ENCODE peak calls at places on chromosomes 12 and 14, in seven cellular contexts. U, S, J, N, Z, C and P are unnamed samples.

GRCh38 chr12:46944104-46944503 is 118.3 kb upstream of the SLC38A4 start:
- DNase-seq in Z (peak), N (peak), S (no peak), J (no peak), U (peak), C (no peak), P (no peak)

GRCh38 chr12:128467882-128468281 is 200.9 kb downstream of the TMEM132C start:
- DNase-seq in U (no peak), Z (no peak), N (no peak), C (no peak), J (no peak), S (no peak), P (no peak)

GRCh38 chr14:71117839-71118743 is 210.8 kb downstream of the PCNX1 start:
- DNase-seq in C (no peak), U (no peak), N (peak), J (no peak), S (no peak), Z (peak), P (no peak)

GRCh38 chr12:6038160-6038559 is 86.3 kb downstream of the VWF start:
- DNase-seq in N (peak), C (no peak), J (peak), Z (peak), S (no peak), U (peak), P (no peak)

GRCh38 chr14:34035177-34035933 is 84.5 kb upstream of the EGLN3 start:
- DNase-seq in S (no peak), C (no peak), U (peak), J (no peak), Z (no peak), N (no peak), P (no peak)

GRCh38 chr14:79476133-79476532 is 735.2 kb downstream of the DIO2 start:
- DNase-seq in U (no peak), N (no peak), J (no peak), S (no peak), C (no peak), Z (no peak), P (no peak)

GRCh38 chr12:15823360-15824128 is 34.4 kb upstream of the EPS8 start:
- DNase-seq in C (no peak), S (no peak), U (no peak), Z (peak), J (no peak), N (no peak), P (no peak)

GRCh38 chr14:50675597-50675996 is 7.5 kb upstream of the SAV1 start:
- DNase-seq in Z (no peak), N (no peak), U (no peak), J (no peak), C (no peak), S (no peak), P (no peak)

GRCh38 chr14:80364274-80364673 is 153.0 kb upstream of the DIO2 start:
- DNase-seq in J (peak), S (no peak), U (no peak), Z (peak), N (no peak), C (no peak), P (no peak)

GRCh38 chr12:12721251-12721689 is 4.1 kb downstream of the CDKN1B start:
- DNase-seq in Z (peak), C (no peak), U (no peak), J (no peak), S (no peak), N (no peak), P (no peak)

GRCh38 chr12:11653215-11653753 is 3.8 kb downstream of the ETV6 start:
- DNase-seq in Z (peak), N (no peak), U (no peak), S (no peak), C (no peak), J (no peak), P (no peak)

GRCh38 chr12:124210991-124211577 is 83.8 kb upstream of the RFLNA start:
- DNase-seq in C (no peak), N (no peak), Z (no peak), J (no peak), S (no peak), U (no peak), P (no peak)

GRCh38 chr14:88961214-88961613 is 136.8 kb downstream of the TTC8 start:
- DNase-seq in S (peak), Z (no peak), U (no peak), N (no peak), C (no peak), J (no peak), P (no peak)

GRCh38 chr12:67419810-67420209 is 150.7 kb downstream of the CAND1 start:
- DNase-seq in Z (no peak), U (no peak), N (no peak), S (no peak), C (no peak), J (no peak), P (no peak)

GRCh38 chr12:94689646-94690036 is 39.3 kb upstream of the TMCC3 start:
- DNase-seq in Z (no peak), U (peak), N (no peak), J (no peak), S (no peak), C (no peak), P (no peak)

GRCh38 chr14:27015046-27015445 is 417.2 kb upstream of the NOVA1 start:
- DNase-seq in N (no peak), U (no peak), Z (no peak), S (no peak), C (no peak), J (no peak), P (no peak)

GRCh38 chr14:29236848-29237247 is 470.3 kb downstream of the FOXG1 start:
- DNase-seq in C (no peak), N (no peak), Z (peak), J (no peak), S (no peak), U (no peak), P (no peak)

GRCh38 chr14:50862171-50862570 is 9.7 kb upstream of the ABHD12B start:
- DNase-seq in J (no peak), S (no peak), N (no peak), U (no peak), C (no peak), Z (peak), P (no peak)

GRCh38 chr14:53536446-53536845 is 383.3 kb upstream of the DDHD1 start:
- DNase-seq in J (no peak), C (no peak), U (no peak), N (no peak), Z (no peak), S (no peak), P (no peak)

GRCh38 chr12:66359300-66359699 is 57.0 kb downstream of the HELB start:
- DNase-seq in J (no peak), Z (no peak), C (no peak), U (no peak), N (no peak), S (no peak), P (no peak)

GRCh38 chr12:124654666-124655316 is 87.4 kb upstream of the NCOR2 start:
- DNase-seq in S (peak), C (no peak), N (no peak), Z (no peak), J (no peak), U (peak), P (no peak)

GRCh38 chr12:94779520-94779919 is 129.2 kb upstream of the TMCC3 start:
- DNase-seq in Z (peak), N (peak), U (no peak), J (no peak), S (no peak), C (no peak), P (no peak)

GRCh38 chr14:72745546-72745945 is 148.4 kb downstream of the DPF3 start:
- DNase-seq in C (no peak), Z (peak), N (peak), U (no peak), S (no peak), J (peak), P (no peak)

GRCh38 chr14:99274346-99275221 is 2.6 kb upstream of the BCL11B start:
- DNase-seq in S (peak), C (peak), N (peak), U (peak), J (peak), Z (peak), P (no peak)

GRCh38 chr12:131911851-131912525 is 17.1 kb upstream of the PUS1 start:
- DNase-seq in N (no peak), S (no peak), U (no peak), C (no peak), Z (no peak), J (no peak), P (no peak)

DNA sequence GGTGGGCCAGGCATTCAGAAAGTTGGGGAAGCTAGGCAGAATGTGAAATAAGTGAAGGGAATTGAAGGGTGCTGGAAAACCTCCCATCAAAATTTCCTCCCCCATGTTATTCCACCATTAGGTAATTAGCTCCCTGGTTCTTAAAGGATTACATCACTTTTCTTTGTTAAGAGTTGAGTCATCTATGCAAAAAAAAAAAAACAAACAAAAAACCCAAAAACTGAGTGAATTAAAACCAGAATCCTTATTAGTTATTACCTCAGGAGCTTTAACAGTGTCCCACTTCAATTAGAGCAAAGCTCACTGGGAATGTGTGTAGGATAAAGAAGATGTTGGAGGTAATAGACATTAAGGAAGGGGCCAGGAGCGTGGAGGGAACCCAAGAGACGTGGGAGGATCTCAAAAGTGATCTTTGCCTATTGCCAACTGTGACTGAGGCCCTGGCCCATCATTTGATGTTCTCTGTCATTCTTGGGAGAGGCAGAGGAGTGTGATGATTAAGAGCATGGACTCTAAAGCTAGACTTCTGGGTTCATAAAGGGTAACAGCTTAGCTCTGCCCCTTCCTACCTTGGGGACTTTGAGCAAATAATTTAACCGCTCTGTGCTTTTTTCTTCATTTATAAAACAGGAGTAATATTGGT is 364.7 kb downstream of the APAF1 start:
- DNase-seq in J (no peak), U (no peak), Z (no peak), S (no peak), C (no peak), N (no peak), P (no peak)
- TF ChIP-seq CTCF in J (no peak), U (no peak), Z (no peak), S (no peak), C (no peak), N (no peak), P (no peak)

DNA sequence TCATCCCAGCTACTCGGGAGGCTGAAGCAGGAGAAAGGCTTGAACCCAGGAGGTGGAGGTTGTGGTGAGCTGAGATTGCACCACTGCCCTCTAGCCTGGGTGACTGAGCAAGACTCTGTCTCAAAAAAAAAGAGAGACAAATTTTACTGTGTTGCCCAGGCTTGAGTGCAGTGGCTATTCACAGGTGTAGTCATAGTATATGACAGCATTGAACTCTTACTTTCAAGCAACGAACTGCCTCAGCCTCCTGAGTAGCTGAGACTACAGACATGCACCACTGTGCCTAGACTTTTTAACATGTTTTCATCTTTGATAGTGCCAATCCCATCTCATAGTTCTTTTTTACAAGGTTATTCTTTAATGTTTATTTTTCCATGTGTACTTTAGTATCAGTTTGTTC is 13.7 kb downstream of the ARID2 start:
- DNase-seq in C (no peak), U (no peak), S (no peak), N (no peak), J (no peak), Z (no peak), P (no peak)
- TF ChIP-seq CTCF in C (no peak), U (no peak), S (no peak), N (no peak), J (no peak), Z (no peak), P (no peak)

GRCh38 chr14:56422703-56423213 is 156.8 kb upstream of the TMEM260 start:
- DNase-seq in N (peak), U (peak), Z (peak), S (peak), J (peak), C (no peak), P (no peak)
- TF ChIP-seq CTCF in N (peak), U (peak), Z (peak), S (peak), J (peak), C (peak), P (no peak)

DNA sequence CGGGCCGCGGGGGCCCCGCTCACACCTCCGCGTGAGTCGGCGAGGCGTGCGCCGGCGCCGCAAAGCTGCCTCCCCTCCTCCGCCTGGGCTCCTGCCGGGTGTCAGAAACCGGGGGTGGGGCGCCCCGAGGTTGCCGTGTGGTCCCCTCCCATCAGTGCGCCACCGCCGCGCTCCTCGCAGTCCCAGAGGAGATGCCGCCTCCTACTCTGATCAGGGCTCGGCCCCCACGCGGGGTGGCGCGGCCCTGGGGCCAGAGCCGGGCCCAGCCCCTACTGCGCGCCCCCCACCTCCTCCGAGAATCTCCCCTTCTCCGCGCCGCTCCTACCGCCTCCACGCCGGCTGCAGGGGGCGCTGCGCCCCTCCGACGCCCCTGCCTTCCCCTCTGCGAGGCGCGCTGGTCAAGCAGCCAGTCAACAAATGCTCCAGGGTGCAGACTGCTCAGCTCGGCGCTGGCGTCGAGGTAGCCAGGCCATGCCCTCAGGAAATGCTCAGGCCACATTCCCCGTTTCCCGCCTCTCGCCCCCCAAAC is 467 bp upstream of the JAG2 start:
- DNase-seq in N (no peak), Z (no peak), C (no peak), J (peak), S (no peak), U (no peak), P (no peak)
- TF ChIP-seq CTCF in N (peak), Z (peak), C (peak), J (peak), S (peak), U (no peak), P (no peak)

DNA sequence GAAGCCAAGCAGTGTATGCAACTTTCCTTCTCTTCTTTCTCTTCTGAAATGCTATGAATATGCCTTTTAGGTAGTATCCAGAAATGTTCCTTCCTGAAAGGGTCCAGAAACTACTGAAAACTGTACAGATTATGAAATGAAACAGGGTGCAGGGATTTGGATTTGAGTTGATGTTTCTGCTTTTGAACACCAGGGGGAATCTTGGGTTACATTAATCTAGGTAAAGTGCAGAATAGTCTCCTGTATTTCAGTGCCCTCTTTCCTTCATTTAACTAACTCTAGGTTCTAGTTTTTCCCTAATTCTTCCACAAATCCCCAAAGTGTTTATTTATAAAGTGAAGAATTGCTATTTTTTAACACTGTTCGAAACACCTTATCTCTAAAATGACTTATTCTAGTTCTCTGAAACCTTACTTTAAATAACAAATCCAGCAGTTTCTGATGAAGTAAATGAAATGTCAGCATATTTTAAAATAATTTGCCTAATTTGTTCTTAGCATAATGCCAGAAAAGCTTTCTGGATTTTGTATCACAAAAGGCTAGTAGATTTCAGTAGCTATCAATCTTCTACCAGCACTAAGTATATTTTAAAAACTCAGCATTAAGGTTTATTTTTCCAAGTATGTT is 111.9 kb downstream of the LRRK2 start:
- DNase-seq in S (no peak), Z (peak), N (no peak), C (no peak), J (peak), U (no peak), P (no peak)
- TF ChIP-seq CTCF in S (peak), Z (peak), N (peak), C (peak), J (peak), U (peak), P (no peak)

GRCh38 chr12:97716356-97716755 is 253.8 kb downstream of the RMST start:
- DNase-seq in U (peak), Z (peak), J (peak), N (no peak), C (no peak), S (no peak), P (no peak)
- TF ChIP-seq CTCF in U (peak), Z (peak), J (no peak), N (peak), C (peak), S (no peak), P (no peak)

DNA sequence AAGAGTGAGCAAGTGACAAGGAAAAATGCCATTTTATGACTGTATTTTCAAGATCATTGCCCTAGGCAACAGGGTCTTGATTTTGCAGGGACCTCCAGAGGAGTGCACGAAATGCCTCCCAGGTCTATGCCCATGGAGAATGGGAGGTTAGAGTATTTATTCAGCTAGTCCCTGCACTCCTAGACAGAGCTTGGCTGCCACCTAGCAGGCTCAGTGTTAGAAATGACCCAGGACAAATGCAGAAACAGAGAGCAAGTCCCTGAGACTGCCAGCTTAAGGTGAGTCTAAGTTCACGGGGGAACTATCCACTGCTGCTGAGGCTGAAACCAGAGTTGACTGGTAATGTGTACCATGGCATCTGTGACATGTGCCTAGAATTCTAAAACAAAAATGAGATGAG is 506.4 kb downstream of the MED13L start:
- DNase-seq in S (no peak), N (no peak), Z (peak), J (no peak), C (no peak), U (peak), P (no peak)
- TF ChIP-seq CTCF in S (no peak), N (peak), Z (peak), J (peak), C (peak), U (no peak), P (no peak)

GRCh38 chr14:60509438-60510253 is 700 bp downstream of the SIX6 start:
- DNase-seq in C (no peak), U (no peak), Z (no peak), N (no peak), J (no peak), S (no peak), P (no peak)

GRCh38 chr14:60506462-60506984 is 2.4 kb upstream of the SIX6 start:
- DNase-seq in Z (no peak), C (no peak), J (no peak), N (no peak), S (no peak), U (no peak), P (no peak)

GRCh38 chr14:60506985-60507829 is 1.7 kb upstream of the SIX6 start:
- DNase-seq in C (no peak), N (no peak), S (no peak), Z (no peak), U (no peak), J (no peak), P (no peak)

GRCh38 chr14:60508707-60509437 is at the start of gene SIX6:
- DNase-seq in C (no peak), U (peak), S (no peak), J (no peak), Z (peak), N (peak), P (no peak)

DNA sequence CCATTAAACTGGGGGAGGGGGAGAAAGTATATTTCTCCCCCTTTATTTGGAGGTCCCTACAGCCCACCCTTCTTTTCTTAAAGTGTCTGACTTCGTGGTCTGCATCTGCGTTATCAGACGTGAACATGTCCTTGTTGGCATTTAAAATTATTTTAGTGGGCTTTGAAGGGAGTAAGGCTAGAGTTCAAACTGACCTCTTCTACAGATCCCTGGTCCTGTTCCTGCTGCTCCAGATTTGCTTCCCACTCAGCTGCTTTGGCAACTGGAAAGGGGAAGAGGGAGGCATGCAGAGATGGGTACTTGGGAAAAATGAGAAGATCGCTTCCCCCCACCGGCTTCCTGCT is 611 bp upstream of the SIX6 start:
- DNase-seq in C (no peak), S (no peak), Z (no peak), U (no peak), J (no peak), N (no peak), P (no peak)
- TF ChIP-seq CTCF in C (no peak), S (no peak), Z (no peak), U (no peak), J (no peak), N (peak), P (no peak)

GRCh38 chr12:32918890-32919791 is 22.6 kb upstream of the PKP2 start:
- DNase-seq in S (no peak), J (no peak), N (peak), Z (peak), U (peak), C (no peak), P (no peak)
- TF ChIP-seq CTCF in S (peak), J (peak), N (peak), Z (peak), U (peak), C (peak), P (no peak)